ENCODE peak calls at places on chromosomes 5 and 9, in six cellular contexts. F, B, I, X, S and W are unnamed samples.

GRCh38 chr9:109118802-109119438 is 827 bp downstream of the TMEM245 start:
- DNase-seq in B (no peak), F (no peak), X (peak; percentile 16), I (no peak), S (no peak), W (no peak)

GRCh38 chr5:31531543-31531887 is 378 bp downstream of the DROSHA start:
- DNase-seq in X (peak; percentile 15), I (peak; percentile 21), B (no peak), F (peak; percentile 50), S (no peak), W (peak; percentile 46)

GRCh38 chr5:126778675-126779403 is 1.9 kb downstream of the LMNB1 start:
- DNase-seq in F (no peak), S (no peak), I (no peak), B (no peak), X (no peak), W (no peak)

GRCh38 chr5:154264549-154265196 is 74.1 kb downstream of the GALNT10 start:
- DNase-seq in F (no peak), S (no peak), I (no peak), B (no peak), X (no peak), W (no peak)

GRCh38 chr5:154346427-154346826 is 99.4 kb upstream of the SAP30L start:
- DNase-seq in B (no peak), X (no peak), I (no peak), F (no peak), S (no peak), W (no peak)

GRCh38 chr5:128536861-128537305 is 1.2 kb downstream of the FBN2 start:
- DNase-seq in X (no peak), F (peak; percentile 6), B (no peak), I (no peak), S (no peak), W (no peak)

GRCh38 chr9:126938332-126938731 is 23.8 kb downstream of the RALGPS1 start:
- DNase-seq in S (no peak), B (no peak), F (no peak), I (no peak), X (no peak), W (no peak)

GRCh38 chr5:153965102-153965645 is 73.5 kb downstream of the FAM114A2 start:
- DNase-seq in X (peak; percentile 55), I (peak; percentile 83), S (no peak), B (peak; percentile 13), F (peak; percentile 77), W (peak; percentile 70)

GRCh38 chr9:121990600-121991304 is 102.4 kb downstream of the TTLL11 start:
- DNase-seq in B (no peak), I (no peak), X (peak; percentile 62), F (no peak), S (no peak), W (no peak)

GRCh38 chr5:180470966-180471582 is 23.1 kb upstream of the CNOT6 start:
- DNase-seq in F (peak; percentile 87), I (peak; percentile 70), X (peak; percentile 25), B (no peak), S (no peak), W (peak; percentile 79)

GRCh38 chr9:126708178-126708577 is 94.5 kb downstream of the LMX1B start:
- DNase-seq in F (no peak), I (no peak), B (no peak), X (no peak), S (no peak), W (no peak)

GRCh38 chr5:110335361-110336046 is 391.0 kb downstream of the TMEM232 start:
- DNase-seq in X (no peak), I (no peak), B (no peak), F (no peak), S (no peak), W (no peak)

GRCh38 chr9:121718063-121718462 is 66.6 kb downstream of the DAB2IP start:
- DNase-seq in B (no peak), S (no peak), F (peak; percentile 81), I (no peak), X (no peak), W (no peak)

GRCh38 chr9:121783523-121784507 is 132.4 kb downstream of the DAB2IP start:
- DNase-seq in B (no peak), F (no peak), S (no peak), X (no peak), I (no peak), W (no peak)

GRCh38 chr5:98173334-98173733 is 600.1 kb upstream of the RGMB start:
- DNase-seq in F (no peak), I (no peak), S (no peak), X (no peak), B (no peak), W (no peak)

GRCh38 chr5:180323929-180324632 is 29.1 kb downstream of the GFPT2 start:
- DNase-seq in I (no peak), F (no peak), B (no peak), S (no peak), X (no peak), W (no peak)

GRCh38 chr5:152051499-152052454 is 127.1 kb upstream of the GLRA1 start:
- DNase-seq in X (no peak), F (no peak), S (peak; percentile 38), B (no peak), I (no peak), W (no peak)

GRCh38 chr5:33370135-33370472 is 70.7 kb upstream of the TARS1 start:
- DNase-seq in B (no peak), I (no peak), X (no peak), F (no peak), S (no peak), W (no peak)

GRCh38 chr5:150299571-150300327 is 3.0 kb downstream of the ARSI start:
- DNase-seq in X (no peak), S (no peak), F (no peak), B (no peak), I (no peak), W (no peak)
- TF ChIP-seq CHD2 in X (no peak), S (no peak), F (no peak), B (no peak), I (no peak), W (no peak)

DNA sequence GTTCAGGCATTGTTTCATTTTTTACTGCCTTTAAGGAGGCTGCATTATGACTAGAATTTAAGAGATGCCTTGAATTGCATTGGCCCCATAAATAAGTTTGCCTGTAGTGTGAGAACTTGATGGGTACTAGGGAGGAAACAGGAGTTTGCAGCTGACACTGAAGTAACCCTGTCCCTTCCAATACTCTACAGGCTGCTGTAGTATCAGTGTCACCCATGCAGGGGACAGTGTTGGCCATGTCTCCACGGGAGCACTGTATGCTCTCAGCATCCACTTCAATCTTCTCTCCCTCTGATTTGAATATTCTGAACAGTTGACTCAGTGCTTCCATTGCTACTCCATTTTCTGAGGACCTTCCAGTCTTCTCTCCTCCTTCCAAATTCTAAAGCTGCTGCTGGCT is 11.4 kb upstream of the IFNA14 start:
- DNase-seq in F (no peak), X (no peak), S (no peak), B (no peak), I (no peak), W (no peak)
- TF ChIP-seq CHD2 in F (no peak), X (no peak), S (no peak), B (no peak), I (no peak), W (no peak)

DNA sequence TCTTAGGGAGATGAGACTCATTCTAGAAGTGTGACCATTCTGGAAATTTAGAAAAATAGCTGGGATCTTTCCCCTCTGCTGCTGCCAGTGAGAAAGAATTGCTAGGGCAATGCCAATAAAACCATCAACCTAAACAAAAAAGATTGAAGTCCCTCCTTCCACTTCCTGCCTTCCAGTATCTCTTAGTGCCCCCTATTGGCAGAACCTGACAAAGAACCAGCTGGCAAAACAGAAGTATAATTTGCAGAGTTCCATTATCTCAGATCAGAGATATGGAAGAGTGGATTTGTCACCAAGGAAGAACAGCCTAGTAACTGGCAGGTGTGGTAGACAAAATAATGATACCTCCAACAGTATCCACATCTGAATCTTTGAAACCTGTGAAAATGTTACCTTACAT is 13.8 kb upstream of the PLCXD3 start:
- DNase-seq in S (no peak), I (no peak), B (no peak), F (no peak), X (no peak), W (no peak)
- TF ChIP-seq CHD2 in S (no peak), I (no peak), B (no peak), F (no peak), X (no peak), W (no peak)

GRCh38 chr9:90795879-90796317 is 5.7 kb upstream of the SYK start:
- DNase-seq in S (no peak), X (no peak), B (no peak), I (no peak), F (no peak), W (no peak)
- TF ChIP-seq CHD2 in S (no peak), X (no peak), B (no peak), I (no peak), F (no peak), W (no peak)

DNA sequence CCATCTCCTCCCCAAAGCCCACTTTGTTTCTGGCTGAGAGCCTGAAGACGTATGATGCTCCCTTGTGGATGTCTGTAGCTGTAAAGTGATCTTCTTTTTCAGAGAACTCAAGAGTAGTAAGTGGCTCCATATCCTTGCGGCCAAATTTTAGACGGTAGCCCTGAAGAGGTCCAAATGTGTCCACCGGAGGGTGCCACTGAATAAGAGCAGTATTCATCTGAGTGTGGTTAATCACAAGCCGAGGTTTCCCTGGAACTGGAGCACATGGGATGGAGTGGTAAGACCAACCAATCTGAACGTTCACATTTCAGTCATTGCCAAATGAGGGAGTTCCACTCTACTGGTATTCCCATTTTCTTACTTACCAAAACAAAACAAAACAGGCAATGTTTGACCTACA is 686.5 kb upstream of the DMAC1 start:
- DNase-seq in X (no peak), F (peak; percentile 8), S (peak; percentile 50), B (no peak), I (no peak), W (no peak)
- TF ChIP-seq CHD2 in X (no peak), F (no peak), S (no peak), B (no peak), I (no peak), W (no peak)